ENCODE peak calls at places on chromosomes 5 and 9, in ten cellular contexts. One of them, this sample, is unnamed.

GRCh38 chr5:115258001-115258400 is 4.7 kb downstream of the PGGT1B start:
- DNase-seq in lower leg skin: no peak
- DNase-seq in gastrocnemius medialis: no peak
- DNase-seq in H54: no peak
- DNase-seq in ovary: no peak
- DNase-seq in esophagus squamous epithelium: no peak
- DNase-seq in body of pancreas: no peak
- DNase-seq in right lobe of liver: no peak
- DNase-seq in GM12878: no peak
- DNase-seq in heart left ventricle: no peak
- DNase-seq in this sample: no peak

GRCh38 chr9:124329393-124329792 is 71.6 kb downstream of the NEK6 start:
- DNase-seq in GM12878: no peak
- DNase-seq in ovary: no peak
- DNase-seq in heart left ventricle: no peak
- DNase-seq in body of pancreas: no peak
- DNase-seq in H54: no peak
- DNase-seq in gastrocnemius medialis: no peak
- DNase-seq in lower leg skin: no peak
- DNase-seq in right lobe of liver: no peak
- DNase-seq in esophagus squamous epithelium: no peak
- DNase-seq in this sample: no peak

GRCh38 chr9:107638922-107639321 is 149.4 kb upstream of the KLF4 start:
- DNase-seq in lower leg skin: peak; percentile 94
- DNase-seq in H54: no peak
- DNase-seq in esophagus squamous epithelium: no peak
- DNase-seq in ovary: peak; percentile 85
- DNase-seq in heart left ventricle: peak; percentile 78
- DNase-seq in gastrocnemius medialis: peak; percentile 49
- DNase-seq in body of pancreas: no peak
- DNase-seq in GM12878: no peak
- DNase-seq in right lobe of liver: peak; percentile 53
- DNase-seq in this sample: peak; percentile 85

GRCh38 chr5:88888799-88889164 is 5.8 kb upstream of the MEF2C start:
- DNase-seq in lower leg skin: no peak
- DNase-seq in gastrocnemius medialis: no peak
- DNase-seq in GM12878: no peak
- DNase-seq in esophagus squamous epithelium: no peak
- DNase-seq in body of pancreas: no peak
- DNase-seq in right lobe of liver: no peak
- DNase-seq in H54: no peak
- DNase-seq in ovary: no peak
- DNase-seq in heart left ventricle: no peak
- DNase-seq in this sample: no peak

GRCh38 chr9:92709240-92709639 is 39.3 kb upstream of the IPPK start:
- DNase-seq in esophagus squamous epithelium: no peak
- DNase-seq in H54: no peak
- DNase-seq in gastrocnemius medialis: no peak
- DNase-seq in right lobe of liver: no peak
- DNase-seq in body of pancreas: no peak
- DNase-seq in lower leg skin: no peak
- DNase-seq in heart left ventricle: no peak
- DNase-seq in ovary: no peak
- DNase-seq in GM12878: no peak
- DNase-seq in this sample: no peak

GRCh38 chr5:57216714-57217113 is 42.9 kb downstream of the GPBP1 start:
- DNase-seq in esophagus squamous epithelium: no peak
- DNase-seq in gastrocnemius medialis: no peak
- DNase-seq in lower leg skin: no peak
- DNase-seq in GM12878: no peak
- DNase-seq in heart left ventricle: no peak
- DNase-seq in right lobe of liver: no peak
- DNase-seq in body of pancreas: no peak
- DNase-seq in H54: peak; percentile 8
- DNase-seq in ovary: no peak
- DNase-seq in this sample: no peak

GRCh38 chr9:133341369-133342082 is 5.5 kb upstream of the SURF6 start:
- DNase-seq in lower leg skin: peak; percentile 91
- DNase-seq in GM12878: no peak
- DNase-seq in ovary: no peak
- DNase-seq in H54: no peak
- DNase-seq in right lobe of liver: no peak
- DNase-seq in heart left ventricle: peak; percentile 70
- DNase-seq in gastrocnemius medialis: peak; percentile 33
- DNase-seq in esophagus squamous epithelium: no peak
- DNase-seq in body of pancreas: no peak
- DNase-seq in this sample: no peak

GRCh38 chr5:156402387-156402921 is 75.5 kb downstream of the SGCD start:
- DNase-seq in ovary: no peak
- DNase-seq in esophagus squamous epithelium: peak; percentile 22
- DNase-seq in GM12878: peak; percentile 87
- DNase-seq in gastrocnemius medialis: no peak
- DNase-seq in body of pancreas: no peak
- DNase-seq in H54: no peak
- DNase-seq in lower leg skin: no peak
- DNase-seq in heart left ventricle: no peak
- DNase-seq in right lobe of liver: no peak
- DNase-seq in this sample: no peak

GRCh38 chr5:40754381-40755092 is 1.2 kb downstream of the TTC33 start:
- DNase-seq in H54: no peak
- DNase-seq in gastrocnemius medialis: no peak
- DNase-seq in body of pancreas: no peak
- DNase-seq in heart left ventricle: no peak
- DNase-seq in lower leg skin: no peak
- DNase-seq in esophagus squamous epithelium: no peak
- DNase-seq in right lobe of liver: no peak
- DNase-seq in ovary: no peak
- DNase-seq in GM12878: no peak
- DNase-seq in this sample: no peak

GRCh38 chr5:40757400-40757799 is 1.6 kb upstream of the TTC33 start:
- DNase-seq in ovary: no peak
- DNase-seq in body of pancreas: no peak
- DNase-seq in heart left ventricle: no peak
- DNase-seq in gastrocnemius medialis: no peak
- DNase-seq in GM12878: no peak
- DNase-seq in H54: no peak
- DNase-seq in esophagus squamous epithelium: no peak
- DNase-seq in lower leg skin: no peak
- DNase-seq in right lobe of liver: no peak
- DNase-seq in this sample: no peak

GRCh38 chr5:40755407-40756365 is at the start of gene TTC33:
- DNase-seq in lower leg skin: peak; percentile 99
- DNase-seq in right lobe of liver: peak; percentile 97
- DNase-seq in heart left ventricle: peak; percentile 97
- DNase-seq in esophagus squamous epithelium: peak; percentile 87
- DNase-seq in GM12878: peak; percentile 61
- DNase-seq in ovary: peak; percentile 95
- DNase-seq in body of pancreas: peak; percentile 94
- DNase-seq in H54: peak; percentile 93
- DNase-seq in gastrocnemius medialis: peak; percentile 94
- DNase-seq in this sample: peak; percentile 98

DNA sequence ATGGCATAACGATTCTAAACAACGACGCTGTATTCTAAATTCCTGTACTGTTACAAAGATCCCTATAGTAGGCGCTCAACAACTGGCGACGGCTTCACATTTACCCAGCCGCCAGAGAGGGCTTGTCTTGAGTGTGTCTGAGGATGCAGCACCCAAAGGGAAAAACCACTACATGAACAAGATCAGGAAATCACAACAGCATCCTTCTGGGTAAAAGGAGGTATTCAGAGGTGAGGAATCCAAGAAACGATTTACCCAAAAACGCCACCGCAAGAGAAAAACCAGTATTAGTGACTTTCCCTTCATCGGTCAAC is 711 bp downstream of the TTC33 start:
- DNase-seq in ovary: peak; percentile 75
- DNase-seq in heart left ventricle: peak; percentile 73
- DNase-seq in lower leg skin: peak; percentile 91
- DNase-seq in right lobe of liver: peak; percentile 71
- DNase-seq in esophagus squamous epithelium: peak; percentile 5
- DNase-seq in H54: peak; percentile 66
- DNase-seq in gastrocnemius medialis: peak; percentile 48
- DNase-seq in body of pancreas: peak; percentile 69
- DNase-seq in GM12878: peak; percentile 49
- DNase-seq in this sample: no peak
- TF ChIP-seq POLR2A in ovary: no peak
- TF ChIP-seq POLR2A in heart left ventricle: no peak
- TF ChIP-seq POLR2A in lower leg skin: no peak
- TF ChIP-seq POLR2A in right lobe of liver: no peak
- TF ChIP-seq POLR2A in esophagus squamous epithelium: no peak
- TF ChIP-seq POLR2A in H54: no peak
- TF ChIP-seq POLR2A in gastrocnemius medialis: peak; percentile 10
- TF ChIP-seq POLR2A in body of pancreas: no peak
- TF ChIP-seq POLR2A in GM12878: no peak
- TF ChIP-seq POLR2A in this sample: no peak

GRCh38 chr9:113593682-113594281 is 130.3 kb downstream of the RGS3 start:
- DNase-seq in right lobe of liver: peak; percentile 93
- DNase-seq in heart left ventricle: peak; percentile 99
- DNase-seq in gastrocnemius medialis: peak; percentile 73
- DNase-seq in body of pancreas: peak; percentile 87
- DNase-seq in H54: peak; percentile 83
- DNase-seq in GM12878: no peak
- DNase-seq in esophagus squamous epithelium: peak; percentile 23
- DNase-seq in lower leg skin: peak; percentile 95
- DNase-seq in ovary: peak; percentile 88
- DNase-seq in this sample: peak; percentile 96
- TF ChIP-seq POLR2A in right lobe of liver: peak; percentile 99
- TF ChIP-seq POLR2A in heart left ventricle: peak; percentile 46
- TF ChIP-seq POLR2A in gastrocnemius medialis: peak; percentile 68
- TF ChIP-seq POLR2A in body of pancreas: peak; percentile 94
- TF ChIP-seq POLR2A in H54: peak; percentile 97
- TF ChIP-seq POLR2A in GM12878: no peak
- TF ChIP-seq POLR2A in esophagus squamous epithelium: peak; percentile 10
- TF ChIP-seq POLR2A in lower leg skin: no peak
- TF ChIP-seq POLR2A in ovary: peak; percentile 58
- TF ChIP-seq POLR2A in this sample: peak; percentile 37

DNA sequence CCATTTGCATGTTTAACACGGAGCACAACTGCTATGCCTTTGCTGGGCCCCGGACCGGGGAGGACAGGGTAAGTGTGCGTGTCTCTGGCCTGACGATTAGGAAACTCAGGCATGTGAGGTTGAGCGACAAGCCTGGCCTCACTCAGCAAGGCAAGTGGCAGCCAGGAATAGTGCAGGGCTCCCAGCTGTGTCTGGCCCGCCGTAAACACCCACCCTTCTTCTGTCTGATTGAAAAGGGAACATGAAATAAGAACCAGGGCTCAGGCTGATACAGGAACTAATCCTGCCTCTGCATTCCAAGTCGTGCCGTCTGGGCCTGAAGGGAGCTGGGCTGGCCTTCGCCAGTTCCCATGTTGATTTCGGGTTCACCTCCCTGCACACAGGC is 22.2 kb downstream of the FAM78A start:
- DNase-seq in esophagus squamous epithelium: no peak
- DNase-seq in heart left ventricle: peak; percentile 84
- DNase-seq in body of pancreas: no peak
- DNase-seq in lower leg skin: no peak
- DNase-seq in GM12878: no peak
- DNase-seq in right lobe of liver: no peak
- DNase-seq in H54: no peak
- DNase-seq in ovary: no peak
- DNase-seq in gastrocnemius medialis: peak; percentile 83
- DNase-seq in this sample: no peak
- TF ChIP-seq POLR2A in esophagus squamous epithelium: no peak
- TF ChIP-seq POLR2A in heart left ventricle: no peak
- TF ChIP-seq POLR2A in body of pancreas: no peak
- TF ChIP-seq POLR2A in lower leg skin: no peak
- TF ChIP-seq POLR2A in GM12878: peak; percentile 65
- TF ChIP-seq POLR2A in right lobe of liver: no peak
- TF ChIP-seq POLR2A in H54: no peak
- TF ChIP-seq POLR2A in ovary: no peak
- TF ChIP-seq POLR2A in gastrocnemius medialis: peak; percentile 54
- TF ChIP-seq POLR2A in this sample: no peak

DNA sequence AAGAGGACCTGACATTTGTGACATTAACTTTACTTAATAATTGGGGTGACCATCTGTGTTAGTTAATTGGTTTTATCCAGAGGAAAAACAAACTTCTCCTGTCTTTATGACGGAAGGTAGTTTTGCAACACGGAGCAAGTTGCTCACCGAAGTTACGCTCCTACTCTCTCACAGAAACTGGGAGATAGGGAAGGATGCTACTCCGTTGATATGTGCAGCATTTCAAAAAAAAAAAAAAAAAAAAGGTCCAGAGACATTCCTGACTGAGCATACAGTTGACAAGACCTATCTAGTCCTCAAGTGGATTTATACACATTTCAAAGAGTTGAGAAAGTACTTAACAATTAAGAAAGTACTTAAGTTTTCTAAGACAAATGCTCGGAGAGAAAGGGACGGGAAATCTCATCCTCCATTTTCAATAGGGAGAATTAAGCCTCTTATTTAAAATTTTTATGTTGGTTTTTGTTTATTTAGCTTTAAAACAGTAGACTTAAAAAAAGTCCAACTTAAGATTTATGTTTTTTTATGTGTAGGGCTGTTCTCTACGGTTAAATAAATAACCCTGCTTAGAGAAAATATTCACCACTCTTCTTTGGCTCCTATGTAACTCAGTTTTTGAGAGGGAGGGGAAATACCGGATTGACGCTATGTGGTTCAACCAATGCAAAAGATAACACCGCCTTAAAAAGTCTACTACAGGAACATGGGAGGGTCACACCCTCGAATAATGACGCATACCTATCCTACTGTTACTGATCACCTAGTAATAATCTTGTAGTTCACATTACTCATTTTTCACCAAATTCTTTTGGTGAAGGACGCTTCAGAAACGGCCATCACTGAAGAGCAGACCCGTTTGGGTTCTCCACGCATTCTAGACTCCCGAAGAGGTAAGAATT is at the start of gene FER:
- DNase-seq in gastrocnemius medialis: no peak
- DNase-seq in lower leg skin: no peak
- DNase-seq in GM12878: peak; percentile 58
- DNase-seq in heart left ventricle: no peak
- DNase-seq in body of pancreas: peak; percentile 30
- DNase-seq in esophagus squamous epithelium: no peak
- DNase-seq in ovary: peak; percentile 40
- DNase-seq in right lobe of liver: no peak
- DNase-seq in H54: peak; percentile 20
- DNase-seq in this sample: no peak
- TF ChIP-seq POLR2A in gastrocnemius medialis: peak; percentile 14
- TF ChIP-seq POLR2A in lower leg skin: no peak
- TF ChIP-seq POLR2A in GM12878: no peak
- TF ChIP-seq POLR2A in heart left ventricle: no peak
- TF ChIP-seq POLR2A in body of pancreas: no peak
- TF ChIP-seq POLR2A in esophagus squamous epithelium: no peak
- TF ChIP-seq POLR2A in ovary: no peak
- TF ChIP-seq POLR2A in right lobe of liver: peak; percentile 24
- TF ChIP-seq POLR2A in H54: no peak
- TF ChIP-seq POLR2A in this sample: no peak

This sample was measured in suprapubic skin.